ENCODE peak calls at places on chromosomes 4 and X, in six cellular contexts. M is K562, H is IMR-90, L is GM12878, S is A549, A is HepG2. F is an unnamed sample.

GRCh38 chr4:88359558-88359957 is 19.1 kb upstream of the HERC6 start:
- DNase-seq in H (no peak), A (no peak), L (no peak), M (no peak), S (no peak), F (no peak)

GRCh38 chrX:155666741-155667140 is 54.0 kb upstream of the TMLHE start:
- DNase-seq in H (no peak), A (no peak), S (no peak), M (peak; percentile 12), L (no peak), F (no peak)

GRCh38 chrX:113929004-113929403 is 654.9 kb upstream of the HTR2C start:
- DNase-seq in A (peak; percentile 36), M (peak; percentile 24), L (no peak), S (peak; percentile 64), H (peak; percentile 10), F (peak; percentile 67)

GRCh38 chr4:8377103-8378075 is 63.1 kb downstream of the ACOX3 start:
- DNase-seq in M (no peak), L (no peak), A (no peak), S (no peak), H (no peak), F (no peak)

GRCh38 chr4:39308576-39308975 is 57.6 kb downstream of the RFC1 start:
- DNase-seq in S (no peak), A (no peak), M (no peak), L (no peak), H (no peak), F (no peak)

GRCh38 chrX:40449396-40449795 is 131.4 kb upstream of the ATP6AP2 start:
- DNase-seq in M (no peak), L (no peak), H (no peak), A (no peak), S (no peak), F (no peak)

GRCh38 chr4:146029939-146030710 is 91.5 kb upstream of the ZNF827 start:
- DNase-seq in S (no peak), L (peak; percentile 48), A (no peak), H (no peak), M (no peak), F (no peak)

GRCh38 chr4:100129774-100130173 is 60.5 kb downstream of the DDIT4L start:
- DNase-seq in S (no peak), L (no peak), M (no peak), H (no peak), A (no peak), F (no peak)

GRCh38 chr4:102411416-102411815 is 66.1 kb upstream of the SLC39A8 start:
- DNase-seq in S (no peak), A (no peak), L (no peak), H (no peak), M (no peak), F (no peak)

GRCh38 chrX:17738002-17738713 is 865 bp downstream of the SCML1 start:
- DNase-seq in L (no peak), S (peak; percentile 37), H (peak; percentile 24), M (no peak), A (peak; percentile 56), F (peak; percentile 16)

GRCh38 chr4:140884431-140885058 is 128.4 kb upstream of the TBC1D9 start:
- DNase-seq in H (peak; percentile 80), S (peak; percentile 67), A (peak; percentile 63), L (peak; percentile 9), M (peak; percentile 44), F (peak; percentile 69)

GRCh38 chr4:6540879-6541278 is 34.1 kb upstream of the MAN2B2 start:
- DNase-seq in H (no peak), L (no peak), M (no peak), A (no peak), S (peak; percentile 12), F (no peak)

GRCh38 chr4:122709236-122709635 is 23.3 kb upstream of the BBS12 start:
- DNase-seq in L (no peak), M (no peak), A (no peak), H (no peak), S (no peak), F (no peak)

GRCh38 chrX:49884290-49884862 is 5.1 kb downstream of the USP27X start:
- DNase-seq in H (peak; percentile 35), M (peak; percentile 40), L (peak; percentile 7), S (peak; percentile 56), A (peak; percentile 40), F (peak; percentile 66)

GRCh38 chr4:129264008-129264657 is 168.2 kb downstream of the C4orf33 start:
- DNase-seq in A (no peak), M (no peak), L (peak; percentile 30), S (no peak), H (no peak), F (no peak)

GRCh38 chr4:24219171-24219570 is 329.3 kb upstream of the PPARGC1A start:
- DNase-seq in L (no peak), H (peak; percentile 39), M (no peak), A (no peak), S (peak; percentile 23), F (no peak)

GRCh38 chr4:17013382-17014006 is 115.0 kb upstream of the LDB2 start:
- DNase-seq in H (peak; percentile 65), S (no peak), A (no peak), M (no peak), L (no peak), F (no peak)

GRCh38 chr4:37793562-37793961 is 32.9 kb upstream of the PGM2 start:
- DNase-seq in A (peak; percentile 27), H (peak; percentile 7), S (peak; percentile 17), M (no peak), L (no peak), F (no peak)

GRCh38 chr4:1285790-1286553 is 3.7 kb upstream of the MAEA start:
- DNase-seq in L (no peak), S (peak; percentile 48), A (peak; percentile 50), M (peak; percentile 38), H (peak; percentile 9), F (no peak)

GRCh38 chrX:150202641-150203248 is 160.4 kb upstream of the MAMLD1 start:
- DNase-seq in A (no peak), S (peak; percentile 8), L (no peak), H (peak; percentile 63), M (no peak), F (no peak)

GRCh38 chr4:68176500-68176899 is 46.8 kb upstream of the TMPRSS11F start:
- DNase-seq in M (no peak), S (no peak), A (no peak), H (no peak), L (no peak), F (no peak)

GRCh38 chr4:37687175-37687525 is 974 bp upstream of the RELL1 start:
- DNase-seq in A (no peak), M (peak; percentile 52), H (no peak), S (no peak), L (no peak), F (no peak)

GRCh38 chr4:37924946-37925345 is 34.1 kb downstream of the TBC1D1 start:
- DNase-seq in H (no peak), A (no peak), L (no peak), M (no peak), S (no peak), F (no peak)

GRCh38 chr4:48311896-48312295 is 29.4 kb upstream of the SLAIN2 start:
- DNase-seq in L (no peak), M (no peak), A (no peak), H (peak; percentile 16), S (no peak), F (no peak)

GRCh38 chr4:73693816-73694215 is 46.6 kb upstream of the CXCL8 start:
- DNase-seq in H (no peak), A (no peak), L (no peak), M (no peak), S (no peak), F (no peak)

GRCh38 chr4:73703320-73703719 is 37.0 kb upstream of the CXCL8 start:
- DNase-seq in S (no peak), L (no peak), A (no peak), H (no peak), M (peak; percentile 32), F (no peak)

GRCh38 chr4:73701116-73701515 is 39.3 kb upstream of the CXCL8 start:
- DNase-seq in H (peak; percentile 32), M (no peak), S (no peak), A (no peak), L (no peak), F (no peak)

GRCh38 chr4:73702796-73703287 is 37.5 kb upstream of the CXCL8 start:
- DNase-seq in L (no peak), H (peak; percentile 49), M (no peak), S (no peak), A (no peak), F (no peak)

GRCh38 chr4:73698217-73698616 is 42.2 kb upstream of the CXCL8 start:
- DNase-seq in M (no peak), A (no peak), S (no peak), H (peak; percentile 58), L (no peak), F (no peak)
- TF ChIP-seq BHLHE40 in M (no peak), A (no peak), S (no peak), H (no peak), L (no peak), F (no peak)

GRCh38 chr4:177632481-177632880 is 190.2 kb upstream of the AGA start:
- DNase-seq in L (no peak), H (no peak), M (no peak), A (no peak), S (no peak), F (no peak)
- TF ChIP-seq BHLHE40 in L (no peak), H (no peak), M (no peak), A (no peak), S (no peak), F (no peak)

DNA sequence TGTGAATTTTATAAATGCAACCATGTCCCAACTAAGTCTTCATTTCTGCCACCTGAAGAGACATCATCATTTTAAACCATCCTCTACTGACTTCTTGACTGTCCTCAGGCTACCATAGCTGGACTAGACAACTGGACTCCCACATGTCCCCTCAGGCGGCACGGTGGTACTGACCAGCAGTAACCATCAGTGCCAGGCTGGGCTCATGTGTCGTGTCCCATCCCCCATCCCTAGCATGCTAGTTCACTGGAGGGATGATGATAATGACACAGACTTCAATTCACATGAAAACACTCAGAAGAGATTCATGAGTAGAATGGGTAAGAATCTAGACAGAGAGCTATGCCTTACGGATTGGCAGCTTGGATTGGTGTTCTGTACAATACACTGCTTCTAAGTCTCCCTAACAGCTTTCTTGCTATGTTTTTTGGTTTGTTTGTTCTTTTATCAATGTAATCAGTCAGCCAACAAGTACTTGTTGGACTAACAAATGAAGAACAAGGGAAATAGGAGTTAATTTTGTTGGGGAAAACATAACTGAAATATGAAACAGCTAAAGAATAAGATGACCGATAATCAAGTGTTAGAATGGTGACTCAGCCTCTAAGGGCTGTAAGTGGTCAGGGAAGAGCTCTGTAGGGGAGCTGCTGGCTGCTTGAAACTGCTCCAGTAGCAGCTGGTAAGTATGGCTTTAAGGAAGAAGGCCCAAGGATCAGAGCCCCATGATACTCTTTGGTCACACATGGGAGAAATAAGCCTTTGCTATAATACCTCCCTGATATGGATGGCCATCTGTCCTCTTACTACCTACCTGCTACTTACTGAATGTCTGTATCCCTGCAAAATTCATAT is 10.3 kb downstream of the ZDHHC9 start:
- DNase-seq in M (no peak), S (no peak), A (no peak), L (no peak), H (peak; percentile 73), F (no peak)
- TF ChIP-seq BHLHE40 in M (no peak), S (no peak), A (no peak), L (no peak), H (no peak), F (no peak)

DNA sequence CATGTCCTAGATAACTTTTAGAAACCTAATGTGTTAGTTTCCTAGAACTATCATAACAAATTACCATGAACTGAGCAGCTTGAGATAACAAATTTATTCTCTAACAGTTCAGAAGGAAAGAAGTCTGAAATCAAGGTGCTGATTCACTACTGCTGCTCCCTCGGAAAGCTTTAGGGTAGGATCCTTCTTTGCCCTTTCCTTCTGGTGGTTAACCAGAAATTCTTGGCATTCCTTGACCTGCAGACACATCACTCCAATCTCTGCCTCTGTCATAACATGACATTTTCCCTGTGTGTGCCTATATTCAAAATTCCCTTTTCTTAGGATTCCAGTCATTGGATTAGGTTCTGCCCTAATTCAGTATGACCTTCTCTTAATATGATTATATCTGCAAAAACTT is 175.5 kb downstream of the SNCA start:
- DNase-seq in H (peak; percentile 38), A (no peak), S (no peak), L (no peak), M (no peak), F (no peak)
- TF ChIP-seq BHLHE40 in H (no peak), A (no peak), S (no peak), L (no peak), M (no peak), F (no peak)

F was measured in HEK293T.